ENCODE peak calls at places on chromosomes 3 and 15, in seven cellular contexts. R is psoas muscle; L is KBM-7; A is lower leg skin; D is activated T-helper 1 cell treated with anti-CD3 and anti-CD28 coated beads, Interleukin-2, amount 50 U/mL, for 16 hours; N is H54; Z is activated naive CD4-positive, alpha-beta T cell treated with anti-CD3 and anti-CD28 coated beads, Interleukin-2, amount 10 ng/mL, durations not matched to agents 7 days and 5 days. J is an unnamed sample.

GRCh38 chr15:40471778-40472130 is 970 bp downstream of the CHST14 start:
- DNase-seq in R (no peak), L (no peak), A (no peak), D (no peak), N (no peak), Z (peak), J (peak)

GRCh38 chr15:83380682-83381081 is 66.5 kb upstream of the SH3GL3 start:
- DNase-seq in R (no peak), L (peak), A (peak), D (no peak), N (peak), Z (peak), J (peak)

GRCh38 chr3:130849111-130849552 is 44.8 kb upstream of the ATP2C1 start:
- DNase-seq in R (peak), L (peak), A (peak), D (no peak), N (no peak), Z (no peak), J (no peak)

GRCh38 chr15:89888214-89888804 is 5.5 kb downstream of the AP3S2 start:
- DNase-seq in R (no peak), L (peak), A (no peak), D (no peak), N (no peak), Z (no peak), J (no peak)

GRCh38 chr3:52358362-52358940 is 42.3 kb downstream of the DNAH1 start:
- DNase-seq in R (peak), L (no peak), A (no peak), D (no peak), N (no peak), Z (no peak), J (no peak)

GRCh38 chr3:143170043-143170442 is 50.5 kb downstream of the CHST2 start:
- DNase-seq in R (no peak), L (peak), A (no peak), D (no peak), N (no peak), Z (no peak), J (no peak)

GRCh38 chr3:122208579-122208978 is 25.1 kb downstream of the CASR start:
- DNase-seq in R (no peak), L (no peak), A (no peak), D (no peak), N (no peak), Z (no peak), J (no peak)

GRCh38 chr15:67105065-67105951 is 39.9 kb downstream of the SMAD3 start:
- DNase-seq in R (peak), L (no peak), A (no peak), D (no peak), N (peak), Z (no peak), J (no peak)

GRCh38 chr15:100842756-100843730 is 36.6 kb upstream of the ALDH1A3 start:
- DNase-seq in R (no peak), L (no peak), A (no peak), D (no peak), N (no peak), Z (no peak), J (no peak)

GRCh38 chr3:110384601-110385000 is 687.0 kb upstream of the NECTIN3 start:
- DNase-seq in R (no peak), L (no peak), A (no peak), D (no peak), N (no peak), Z (no peak), J (no peak)

GRCh38 chr15:32853667-32854066 is 135.9 kb downstream of the GREM1 start:
- DNase-seq in R (no peak), L (no peak), A (no peak), D (no peak), N (no peak), Z (no peak), J (no peak)

J was measured in nephron progenitor cell.